ENCODE peak calls at places on chromosome 10, in eight cellular contexts. G is stimulated activated CD4-positive, alpha-beta T cell treated with anti-CD3 and anti-CD28 coated beads, Interleukin-4, amount 100 ng/mL, for 1 hour; A is activated CD4-positive, alpha-beta T cell treated with anti-CD3 and anti-CD28 coated beads for 24 hours; P is left ventricle myocardium superior; R is NCI-H2081; I is activated T-helper 9 cell treated with anti-CD3 and anti-CD28 coated beads, Interleukin-2, amount 50 U/mL, for 16 hours; B is HEK293T; W is colonic mucosa. F is an unnamed sample.

GRCh38 chr10:122112021-122112616 is 123.2 kb downstream of the TACC2 start:
- DNase-seq in A (no peak), W (peak), P (no peak), G (no peak), I (no peak), B (no peak), R (no peak), F (no peak)

GRCh38 chr10:110843796-110844616 is 27.7 kb upstream of the PDCD4 start:
- DNase-seq in I (no peak), W (peak), P (no peak), A (no peak), G (no peak), R (no peak), B (no peak), F (no peak)

GRCh38 chr10:5522913-5523560 is 1.7 kb upstream of the CALML3 start:
- DNase-seq in I (no peak), P (no peak), B (no peak), G (no peak), R (no peak), A (no peak), W (no peak), F (no peak)

GRCh38 chr10:89332092-89332633 is 4.4 kb downstream of the IFIT3 start:
- DNase-seq in A (peak), W (peak), B (no peak), R (no peak), I (no peak), G (no peak), P (no peak), F (peak)

GRCh38 chr10:4771554-4772201 is 54.3 kb upstream of the AKR1E2 start:
- DNase-seq in R (no peak), A (no peak), I (no peak), G (no peak), B (no peak), W (no peak), P (no peak), F (no peak)

GRCh38 chr10:17673517-17674051 is 29.6 kb downstream of the STAM start:
- DNase-seq in W (no peak), R (no peak), P (no peak), A (no peak), G (no peak), I (no peak), B (no peak), F (no peak)

GRCh38 chr10:77431209-77431611 is 206.4 kb downstream of the KCNMA1 start:
- DNase-seq in P (no peak), A (no peak), R (no peak), I (no peak), B (no peak), W (no peak), G (no peak), F (no peak)

GRCh38 chr10:30775779-30776591 is 146.4 kb upstream of the LYZL2 start:
- DNase-seq in P (peak), A (no peak), W (no peak), I (no peak), G (no peak), R (no peak), B (no peak), F (no peak)

GRCh38 chr10:25176421-25176968 is 1.7 kb downstream of the GPR158 start:
- DNase-seq in W (no peak), A (no peak), B (no peak), G (no peak), R (peak), P (no peak), I (no peak), F (no peak)

GRCh38 chr10:64196638-64197315 is 675.6 kb downstream of the REEP3 start:
- DNase-seq in A (no peak), W (no peak), G (no peak), B (no peak), R (no peak), I (no peak), P (no peak), F (no peak)

GRCh38 chr10:91552706-91553105 is 80.2 kb downstream of the PPP1R3C start:
- DNase-seq in I (no peak), R (peak), A (no peak), W (no peak), B (peak), G (no peak), P (peak), F (no peak)

GRCh38 chr10:125023862-125024495 is 82.1 kb downstream of the ZRANB1 start:
- DNase-seq in I (no peak), A (no peak), G (no peak), R (peak), W (peak), B (peak), P (peak), F (no peak)

GRCh38 chr10:67812007-67812406 is 26.0 kb downstream of the DNAJC12 start:
- DNase-seq in P (no peak), B (no peak), I (no peak), R (no peak), G (no peak), A (no peak), W (peak), F (no peak)

GRCh38 chr10:97065128-97065527 is 120.6 kb downstream of the SLIT1 start:
- DNase-seq in A (no peak), I (no peak), W (no peak), G (no peak), R (peak), P (no peak), B (no peak), F (no peak)

GRCh38 chr10:104659809-104660208 is 18.7 kb downstream of the SORCS3 start:
- DNase-seq in W (no peak), G (no peak), I (no peak), R (no peak), B (no peak), A (no peak), P (no peak), F (no peak)

GRCh38 chr10:11880169-11881027 is 57.2 kb downstream of the PROSER2 start:
- DNase-seq in B (no peak), G (no peak), A (no peak), W (no peak), P (no peak), R (no peak), I (no peak), F (no peak)

GRCh38 chr10:93280699-93281366 is 201.3 kb downstream of the MYOF start:
- DNase-seq in W (no peak), B (no peak), P (no peak), I (no peak), G (no peak), A (no peak), R (peak), F (no peak)

GRCh38 chr10:29795856-29796255 is 161.1 kb upstream of the SVIL start:
- DNase-seq in R (no peak), W (no peak), I (no peak), P (no peak), A (no peak), G (no peak), B (no peak), F (no peak)

GRCh38 chr10:30591249-30591670 is 38.3 kb downstream of the LYZL2 start:
- DNase-seq in W (peak), R (peak), B (peak), A (peak), I (peak), P (no peak), G (peak), F (no peak)

GRCh38 chr10:2798340-2798739 is 269.0 kb upstream of the PFKP start:
- DNase-seq in B (no peak), P (no peak), A (no peak), G (no peak), W (no peak), R (peak), I (no peak), F (no peak)

GRCh38 chr10:52879651-52880050 is 107.1 kb upstream of the MBL2 start:
- DNase-seq in G (no peak), W (no peak), A (no peak), I (no peak), R (no peak), B (no peak), P (no peak), F (no peak)

GRCh38 chr10:88538038-88538437 is 45.1 kb downstream of the RNLS start:
- DNase-seq in W (no peak), A (no peak), I (no peak), R (no peak), P (no peak), B (no peak), G (no peak), F (no peak)